ENCODE peak calls at places on chromosomes 3 and 15, in eight cellular contexts. L is NCI-H2029 treated with DMSO at 0.1 percent for 48 hours, R is neuronal stem cell, S is retina, K is fibroblast of lung, U is T-helper 9 cell, M is stomach, D is tibial nerve. N is an unnamed sample.

GRCh38 chr15:70104227-70104626 is 6.5 kb upstream of the TLE3 start:
- DNase-seq in L (no peak), R (no peak), S (no peak), K (no peak), U (no peak), M (no peak), D (no peak), N (no peak)

GRCh38 chr3:104460477-104461406 is 906.0 kb upstream of the ALCAM start:
- DNase-seq in L (no peak), R (peak; percentile 12), S (peak; percentile 6), K (peak; percentile 48), U (no peak), M (no peak), D (peak; percentile 8), N (no peak)

GRCh38 chr15:50181983-50182232 is at the start of gene SLC27A2:
- DNase-seq in L (no peak), R (peak; percentile 33), S (peak; percentile 77), K (peak; percentile 3), U (peak; percentile 19), M (peak; percentile 46), D (no peak), N (peak; percentile 46)

GRCh38 chr3:128965818-128966217 is 28.1 kb downstream of the CFAP92 start:
- DNase-seq in L (no peak), R (no peak), S (no peak), K (no peak), U (no peak), M (no peak), D (no peak), N (no peak)

GRCh38 chr3:138688871-138689299 is 80.3 kb downstream of the FAIM start:
- DNase-seq in L (no peak), R (no peak), S (no peak), K (no peak), U (no peak), M (no peak), D (no peak), N (no peak)

GRCh38 chr15:98657721-98658120 is 9.4 kb downstream of the IGF1R start:
- DNase-seq in L (no peak), R (no peak), S (no peak), K (no peak), U (no peak), M (no peak), D (no peak), N (no peak)

GRCh38 chr3:53525765-53526761 is 31.7 kb downstream of the CACNA1D start:
- DNase-seq in L (peak; percentile 53), R (no peak), S (no peak), K (peak; percentile 11), U (no peak), M (no peak), D (no peak), N (no peak)

GRCh38 chr3:77686560-77686959 is 646.7 kb downstream of the ROBO2 start:
- DNase-seq in L (no peak), R (no peak), S (no peak), K (no peak), U (no peak), M (no peak), D (no peak), N (no peak)

GRCh38 chr3:179194931-179195330 is 46.8 kb downstream of the PIK3CA start:
- DNase-seq in L (no peak), R (no peak), S (no peak), K (no peak), U (no peak), M (no peak), D (no peak), N (no peak)

GRCh38 chr3:50428007-50428633 is 68.8 kb upstream of the TMEM115 start:
- DNase-seq in L (no peak), R (no peak), S (peak; percentile 79), K (no peak), U (no peak), M (no peak), D (no peak), N (no peak)

GRCh38 chr3:23275061-23275460 is 71.9 kb downstream of the UBE2E2 start:
- DNase-seq in L (no peak), R (no peak), S (no peak), K (no peak), U (no peak), M (no peak), D (no peak), N (no peak)

GRCh38 chr3:73868688-73869315 is 244.1 kb upstream of the PDZRN3 start:
- DNase-seq in L (no peak), R (peak; percentile 20), S (peak; percentile 52), K (peak; percentile 63), U (no peak), M (peak; percentile 41), D (peak; percentile 79), N (no peak)

GRCh38 chr15:28885630-28886430 is at the start of gene APBA2:
- DNase-seq in L (no peak), R (no peak), S (peak; percentile 89), K (peak; percentile 48), U (peak; percentile 23), M (no peak), D (no peak), N (no peak)

GRCh38 chr3:136994772-136995516 is 37.2 kb downstream of the IL20RB start:
- DNase-seq in L (peak; percentile 69), R (no peak), S (no peak), K (peak; percentile 88), U (no peak), M (peak; percentile 89), D (peak; percentile 83), N (peak; percentile 87)

GRCh38 chr15:61226313-61227250 is 2.5 kb downstream of the RORA start:
- DNase-seq in L (no peak), R (no peak), S (peak; percentile 36), K (peak; percentile 16), U (no peak), M (no peak), D (no peak), N (no peak)

GRCh38 chr3:140128217-140129137 is 193.5 kb downstream of the CLSTN2 start:
- DNase-seq in L (no peak), R (peak; percentile 9), S (no peak), K (no peak), U (no peak), M (peak; percentile 29), D (no peak), N (no peak)

GRCh38 chr3:55620361-55621025 is 133.4 kb upstream of the WNT5A start:
- DNase-seq in L (no peak), R (no peak), S (no peak), K (peak; percentile 43), U (no peak), M (no peak), D (no peak), N (no peak)

GRCh38 chr15:57184502-57184901 is 191.8 kb upstream of the CGNL1 start:
- DNase-seq in L (no peak), R (no peak), S (no peak), K (no peak), U (no peak), M (no peak), D (no peak), N (no peak)

GRCh38 chr3:111747490-111747889 is 111.6 kb upstream of the PHLDB2 start:
- DNase-seq in L (no peak), R (no peak), S (no peak), K (no peak), U (no peak), M (no peak), D (no peak), N (no peak)

GRCh38 chr15:99423186-99424130 is 142.3 kb upstream of the MEF2A start:
- DNase-seq in L (no peak), R (no peak), S (no peak), K (no peak), U (no peak), M (no peak), D (no peak), N (peak; percentile 30)

GRCh38 chr3:14925729-14926591 is 21.4 kb upstream of the NR2C2 start:
- DNase-seq in L (peak; percentile 72), R (peak; percentile 64), S (peak; percentile 78), K (peak; percentile 77), U (no peak), M (no peak), D (no peak), N (no peak)

GRCh38 chr3:98240133-98240532 is 23.9 kb upstream of the OR5H6 start:
- DNase-seq in L (no peak), R (no peak), S (no peak), K (no peak), U (no peak), M (no peak), D (no peak), N (no peak)

GRCh38 chr3:183182732-183183610 is 20.4 kb upstream of the LAMP3 start:
- DNase-seq in L (no peak), R (no peak), S (no peak), K (peak; percentile 28), U (no peak), M (no peak), D (no peak), N (no peak)